ENCODE peak calls at places on chromosomes 13 and 19, in ten cellular contexts. One of them, this sample, is unnamed.

GRCh38 chr19:49931293-49932040 is 2.2 kb upstream of the NUP62 start:
- DNase-seq in iPS-NIHi11: no peak
- DNase-seq in activated T-cell treated with anti-CD3 and anti-CD28 coated beads for 1 hour: no peak
- DNase-seq in C1 segment of cervical spinal cord: no peak
- DNase-seq in mesendoderm: no peak
- DNase-seq in PC-3: no peak
- DNase-seq in choroid plexus epithelial cell: no peak
- DNase-seq in M059J: no peak
- DNase-seq in CD8-positive, alpha-beta T cell: no peak
- DNase-seq in AG09319: no peak
- DNase-seq in this sample: no peak

GRCh38 chr13:44313674-44314073 is 60.0 kb upstream of the SERP2 start:
- DNase-seq in iPS-NIHi11: no peak
- DNase-seq in activated T-cell treated with anti-CD3 and anti-CD28 coated beads for 1 hour: no peak
- DNase-seq in C1 segment of cervical spinal cord: no peak
- DNase-seq in mesendoderm: no peak
- DNase-seq in PC-3: peak; percentile 86
- DNase-seq in choroid plexus epithelial cell: peak; percentile 63
- DNase-seq in M059J: peak; percentile 90
- DNase-seq in CD8-positive, alpha-beta T cell: no peak
- DNase-seq in AG09319: no peak
- DNase-seq in this sample: no peak

GRCh38 chr13:92833071-92833470 is 393.5 kb upstream of the GPC6 start:
- DNase-seq in iPS-NIHi11: no peak
- DNase-seq in activated T-cell treated with anti-CD3 and anti-CD28 coated beads for 1 hour: no peak
- DNase-seq in C1 segment of cervical spinal cord: no peak
- DNase-seq in mesendoderm: no peak
- DNase-seq in PC-3: peak; percentile 10
- DNase-seq in choroid plexus epithelial cell: peak; percentile 14
- DNase-seq in M059J: no peak
- DNase-seq in CD8-positive, alpha-beta T cell: no peak
- DNase-seq in AG09319: no peak
- DNase-seq in this sample: no peak

GRCh38 chr19:1780272-1780957 is 27.1 kb downstream of the ONECUT3 start:
- DNase-seq in iPS-NIHi11: no peak
- DNase-seq in activated T-cell treated with anti-CD3 and anti-CD28 coated beads for 1 hour: no peak
- DNase-seq in C1 segment of cervical spinal cord: no peak
- DNase-seq in mesendoderm: peak; percentile 61
- DNase-seq in PC-3: peak; percentile 52
- DNase-seq in choroid plexus epithelial cell: peak; percentile 38
- DNase-seq in M059J: peak; percentile 41
- DNase-seq in CD8-positive, alpha-beta T cell: no peak
- DNase-seq in AG09319: no peak
- DNase-seq in this sample: no peak

GRCh38 chr19:52748336-52748950 is 13.6 kb upstream of the ZNF611 start:
- DNase-seq in iPS-NIHi11: peak; percentile 36
- DNase-seq in activated T-cell treated with anti-CD3 and anti-CD28 coated beads for 1 hour: no peak
- DNase-seq in C1 segment of cervical spinal cord: no peak
- DNase-seq in mesendoderm: peak; percentile 83
- DNase-seq in PC-3: peak; percentile 67
- DNase-seq in choroid plexus epithelial cell: peak; percentile 74
- DNase-seq in M059J: peak; percentile 48
- DNase-seq in CD8-positive, alpha-beta T cell: no peak
- DNase-seq in AG09319: peak; percentile 10
- DNase-seq in this sample: peak; percentile 22

GRCh38 chr19:16754207-16754806 is 34.7 kb downstream of the NWD1 start:
- DNase-seq in iPS-NIHi11: no peak
- DNase-seq in activated T-cell treated with anti-CD3 and anti-CD28 coated beads for 1 hour: no peak
- DNase-seq in C1 segment of cervical spinal cord: no peak
- DNase-seq in mesendoderm: no peak
- DNase-seq in PC-3: no peak
- DNase-seq in choroid plexus epithelial cell: no peak
- DNase-seq in M059J: no peak
- DNase-seq in CD8-positive, alpha-beta T cell: no peak
- DNase-seq in AG09319: no peak
- DNase-seq in this sample: no peak

GRCh38 chr13:101634142-101634541 is 181.7 kb downstream of the ITGBL1 start:
- DNase-seq in iPS-NIHi11: no peak
- DNase-seq in activated T-cell treated with anti-CD3 and anti-CD28 coated beads for 1 hour: no peak
- DNase-seq in C1 segment of cervical spinal cord: no peak
- DNase-seq in mesendoderm: no peak
- DNase-seq in PC-3: no peak
- DNase-seq in choroid plexus epithelial cell: no peak
- DNase-seq in M059J: no peak
- DNase-seq in CD8-positive, alpha-beta T cell: no peak
- DNase-seq in AG09319: no peak
- DNase-seq in this sample: no peak

GRCh38 chr13:40330950-40331349 is 335.5 kb downstream of the FOXO1 start:
- DNase-seq in iPS-NIHi11: no peak
- DNase-seq in activated T-cell treated with anti-CD3 and anti-CD28 coated beads for 1 hour: no peak
- DNase-seq in C1 segment of cervical spinal cord: no peak
- DNase-seq in mesendoderm: no peak
- DNase-seq in PC-3: peak; percentile 75
- DNase-seq in choroid plexus epithelial cell: no peak
- DNase-seq in M059J: no peak
- DNase-seq in CD8-positive, alpha-beta T cell: no peak
- DNase-seq in AG09319: no peak
- DNase-seq in this sample: no peak

GRCh38 chr13:28819748-28820098 is 416 bp upstream of the MTUS2 start:
- DNase-seq in iPS-NIHi11: peak; percentile 93
- DNase-seq in activated T-cell treated with anti-CD3 and anti-CD28 coated beads for 1 hour: peak; percentile 15
- DNase-seq in C1 segment of cervical spinal cord: peak; percentile 46
- DNase-seq in mesendoderm: peak; percentile 77
- DNase-seq in PC-3: peak; percentile 23
- DNase-seq in choroid plexus epithelial cell: peak; percentile 55
- DNase-seq in M059J: no peak
- DNase-seq in CD8-positive, alpha-beta T cell: no peak
- DNase-seq in AG09319: no peak
- DNase-seq in this sample: peak; percentile 33

GRCh38 chr19:42089191-42089750 is 13.3 kb downstream of the ZNF574 start:
- DNase-seq in iPS-NIHi11: peak; percentile 39
- DNase-seq in activated T-cell treated with anti-CD3 and anti-CD28 coated beads for 1 hour: no peak
- DNase-seq in C1 segment of cervical spinal cord: no peak
- DNase-seq in mesendoderm: no peak
- DNase-seq in PC-3: no peak
- DNase-seq in choroid plexus epithelial cell: no peak
- DNase-seq in M059J: no peak
- DNase-seq in CD8-positive, alpha-beta T cell: no peak
- DNase-seq in AG09319: no peak
- DNase-seq in this sample: no peak

GRCh38 chr13:44763604-44764311 is 187.6 kb upstream of the TSC22D1 start:
- DNase-seq in iPS-NIHi11: no peak
- DNase-seq in activated T-cell treated with anti-CD3 and anti-CD28 coated beads for 1 hour: no peak
- DNase-seq in C1 segment of cervical spinal cord: peak; percentile 13
- DNase-seq in mesendoderm: no peak
- DNase-seq in PC-3: no peak
- DNase-seq in choroid plexus epithelial cell: peak; percentile 30
- DNase-seq in M059J: peak; percentile 49
- DNase-seq in CD8-positive, alpha-beta T cell: no peak
- DNase-seq in AG09319: no peak
- DNase-seq in this sample: no peak

GRCh38 chr19:56026769-56027168 is 40.2 kb downstream of the NLRP5 start:
- DNase-seq in iPS-NIHi11: no peak
- DNase-seq in activated T-cell treated with anti-CD3 and anti-CD28 coated beads for 1 hour: no peak
- DNase-seq in C1 segment of cervical spinal cord: no peak
- DNase-seq in mesendoderm: no peak
- DNase-seq in PC-3: no peak
- DNase-seq in choroid plexus epithelial cell: no peak
- DNase-seq in M059J: no peak
- DNase-seq in CD8-positive, alpha-beta T cell: no peak
- DNase-seq in AG09319: no peak
- DNase-seq in this sample: no peak

GRCh38 chr19:30361721-30362120 is 10.5 kb upstream of the ZNF536 start:
- DNase-seq in iPS-NIHi11: no peak
- DNase-seq in activated T-cell treated with anti-CD3 and anti-CD28 coated beads for 1 hour: no peak
- DNase-seq in C1 segment of cervical spinal cord: peak; percentile 43
- DNase-seq in mesendoderm: no peak
- DNase-seq in PC-3: no peak
- DNase-seq in choroid plexus epithelial cell: no peak
- DNase-seq in M059J: no peak
- DNase-seq in CD8-positive, alpha-beta T cell: no peak
- DNase-seq in AG09319: no peak
- DNase-seq in this sample: no peak

GRCh38 chr19:53881482-53882390 is at the start of gene PRKCG:
- DNase-seq in iPS-NIHi11: peak; percentile 60
- DNase-seq in activated T-cell treated with anti-CD3 and anti-CD28 coated beads for 1 hour: peak; percentile 38
- DNase-seq in C1 segment of cervical spinal cord: peak; percentile 5
- DNase-seq in mesendoderm: peak; percentile 69
- DNase-seq in PC-3: peak; percentile 52
- DNase-seq in choroid plexus epithelial cell: no peak
- DNase-seq in M059J: peak; percentile 46
- DNase-seq in CD8-positive, alpha-beta T cell: peak; percentile 33
- DNase-seq in AG09319: no peak
- DNase-seq in this sample: peak; percentile 44

GRCh38 chr19:45878043-45878794 is 7.7 kb downstream of the IRF2BP1 start:
- DNase-seq in iPS-NIHi11: no peak
- DNase-seq in activated T-cell treated with anti-CD3 and anti-CD28 coated beads for 1 hour: no peak
- DNase-seq in C1 segment of cervical spinal cord: no peak
- DNase-seq in mesendoderm: no peak
- DNase-seq in PC-3: peak; percentile 12
- DNase-seq in choroid plexus epithelial cell: no peak
- DNase-seq in M059J: no peak
- DNase-seq in CD8-positive, alpha-beta T cell: no peak
- DNase-seq in AG09319: no peak
- DNase-seq in this sample: no peak

GRCh38 chr13:105763851-105764250 is 771.6 kb downstream of the EFNB2 start:
- DNase-seq in iPS-NIHi11: no peak
- DNase-seq in activated T-cell treated with anti-CD3 and anti-CD28 coated beads for 1 hour: no peak
- DNase-seq in C1 segment of cervical spinal cord: no peak
- DNase-seq in mesendoderm: no peak
- DNase-seq in PC-3: no peak
- DNase-seq in choroid plexus epithelial cell: no peak
- DNase-seq in M059J: no peak
- DNase-seq in CD8-positive, alpha-beta T cell: no peak
- DNase-seq in AG09319: no peak
- DNase-seq in this sample: no peak

GRCh38 chr13:27372896-27373295 is 51.5 kb upstream of the GTF3A start:
- DNase-seq in iPS-NIHi11: peak; percentile 28
- DNase-seq in activated T-cell treated with anti-CD3 and anti-CD28 coated beads for 1 hour: no peak
- DNase-seq in C1 segment of cervical spinal cord: no peak
- DNase-seq in mesendoderm: no peak
- DNase-seq in PC-3: no peak
- DNase-seq in choroid plexus epithelial cell: no peak
- DNase-seq in M059J: peak; percentile 3
- DNase-seq in CD8-positive, alpha-beta T cell: no peak
- DNase-seq in AG09319: no peak
- DNase-seq in this sample: no peak

GRCh38 chr13:25927966-25928365 is 123.8 kb downstream of the SHISA2 start:
- DNase-seq in iPS-NIHi11: no peak
- DNase-seq in activated T-cell treated with anti-CD3 and anti-CD28 coated beads for 1 hour: no peak
- DNase-seq in C1 segment of cervical spinal cord: no peak
- DNase-seq in mesendoderm: no peak
- DNase-seq in PC-3: no peak
- DNase-seq in choroid plexus epithelial cell: no peak
- DNase-seq in M059J: no peak
- DNase-seq in CD8-positive, alpha-beta T cell: no peak
- DNase-seq in AG09319: no peak
- DNase-seq in this sample: peak; percentile 65

GRCh38 chr13:79654520-79654919 is 173.6 kb downstream of the NDFIP2 start:
- DNase-seq in iPS-NIHi11: no peak
- DNase-seq in activated T-cell treated with anti-CD3 and anti-CD28 coated beads for 1 hour: no peak
- DNase-seq in C1 segment of cervical spinal cord: no peak
- DNase-seq in mesendoderm: peak; percentile 43
- DNase-seq in PC-3: no peak
- DNase-seq in choroid plexus epithelial cell: no peak
- DNase-seq in M059J: no peak
- DNase-seq in CD8-positive, alpha-beta T cell: no peak
- DNase-seq in AG09319: no peak
- DNase-seq in this sample: no peak

GRCh38 chr13:73440296-73440895 is 381.6 kb downstream of the KLF5 start:
- DNase-seq in iPS-NIHi11: no peak
- DNase-seq in activated T-cell treated with anti-CD3 and anti-CD28 coated beads for 1 hour: no peak
- DNase-seq in C1 segment of cervical spinal cord: no peak
- DNase-seq in mesendoderm: peak; percentile 60
- DNase-seq in PC-3: no peak
- DNase-seq in choroid plexus epithelial cell: peak; percentile 26
- DNase-seq in M059J: peak; percentile 18
- DNase-seq in CD8-positive, alpha-beta T cell: no peak
- DNase-seq in AG09319: no peak
- DNase-seq in this sample: no peak

GRCh38 chr13:62300021-62300420 is 884.4 kb upstream of the PCDH20 start:
- DNase-seq in iPS-NIHi11: no peak
- DNase-seq in activated T-cell treated with anti-CD3 and anti-CD28 coated beads for 1 hour: no peak
- DNase-seq in C1 segment of cervical spinal cord: no peak
- DNase-seq in mesendoderm: peak; percentile 56
- DNase-seq in PC-3: no peak
- DNase-seq in choroid plexus epithelial cell: no peak
- DNase-seq in M059J: no peak
- DNase-seq in CD8-positive, alpha-beta T cell: no peak
- DNase-seq in AG09319: no peak
- DNase-seq in this sample: no peak

GRCh38 chr19:38032151-38032550 is 125.1 kb downstream of the SIPA1L3 start:
- DNase-seq in iPS-NIHi11: no peak
- DNase-seq in activated T-cell treated with anti-CD3 and anti-CD28 coated beads for 1 hour: no peak
- DNase-seq in C1 segment of cervical spinal cord: no peak
- DNase-seq in mesendoderm: peak; percentile 57
- DNase-seq in PC-3: no peak
- DNase-seq in choroid plexus epithelial cell: peak; percentile 66
- DNase-seq in M059J: no peak
- DNase-seq in CD8-positive, alpha-beta T cell: no peak
- DNase-seq in AG09319: no peak
- DNase-seq in this sample: no peak

GRCh38 chr19:55005684-55006488 is 32.2 kb downstream of the GP6 start:
- DNase-seq in iPS-NIHi11: peak; percentile 76
- DNase-seq in activated T-cell treated with anti-CD3 and anti-CD28 coated beads for 1 hour: peak; percentile 13
- DNase-seq in C1 segment of cervical spinal cord: no peak
- DNase-seq in mesendoderm: peak; percentile 94
- DNase-seq in PC-3: peak; percentile 11
- DNase-seq in choroid plexus epithelial cell: peak; percentile 2
- DNase-seq in M059J: peak; percentile 57
- DNase-seq in CD8-positive, alpha-beta T cell: peak; percentile 4
- DNase-seq in AG09319: no peak
- DNase-seq in this sample: peak; percentile 5